ENCODE peak calls at places on chromosomes 2 and 18, in eight cellular contexts. S is adrenal gland, C is tibial nerve, O is IMR-90, F is breast epithelium, H is spleen, M is gastrocnemius medialis, E is esophagus squamous epithelium. J is an unnamed sample.

GRCh38 chr18:42045346-42045745 is 90.3 kb downstream of the PIK3C3 start:
- DNase-seq in S (no peak), C (no peak), O (peak), F (no peak), H (no peak), M (no peak), E (no peak), J (no peak)

GRCh38 chr2:239522002-239522739 is 121.4 kb upstream of the HDAC4 start:
- DNase-seq in S (no peak), C (no peak), O (no peak), F (no peak), H (peak), M (peak), E (no peak), J (no peak)

GRCh38 chr2:17930773-17931172 is 52.3 kb downstream of the KCNS3 start:
- DNase-seq in S (no peak), C (no peak), O (no peak), F (no peak), H (no peak), M (peak), E (no peak), J (no peak)

GRCh38 chr2:16257001-16257724 is 316.8 kb downstream of the MYCN start:
- DNase-seq in S (no peak), C (no peak), O (no peak), F (no peak), H (no peak), M (no peak), E (no peak), J (no peak)

GRCh38 chr2:144583741-144584453 is 64.0 kb upstream of the ZEB2 start:
- DNase-seq in S (peak), C (no peak), O (peak), F (no peak), H (no peak), M (no peak), E (no peak), J (no peak)

GRCh38 chr18:76518543-76519155 is 23.6 kb upstream of the ZNF516 start:
- DNase-seq in S (peak), C (peak), O (peak), F (no peak), H (peak), M (no peak), E (no peak), J (no peak)

GRCh38 chr18:38932752-38933151 is 1367.2 kb upstream of the CELF4 start:
- DNase-seq in S (no peak), C (no peak), O (no peak), F (no peak), H (no peak), M (no peak), E (no peak), J (no peak)

GRCh38 chr2:158772306-158773078 is 22.6 kb upstream of the DAPL1 start:
- DNase-seq in S (no peak), C (no peak), O (no peak), F (no peak), H (no peak), M (peak), E (no peak), J (no peak)

GRCh38 chr2:224046752-224047151 is 7.7 kb upstream of the SERPINE2 start:
- DNase-seq in S (no peak), C (no peak), O (peak), F (no peak), H (no peak), M (no peak), E (no peak), J (no peak)

GRCh38 chr2:119486886-119487285 is 37.4 kb downstream of the SCTR start:
- DNase-seq in S (no peak), C (no peak), O (peak), F (no peak), H (no peak), M (no peak), E (no peak), J (no peak)

DNA sequence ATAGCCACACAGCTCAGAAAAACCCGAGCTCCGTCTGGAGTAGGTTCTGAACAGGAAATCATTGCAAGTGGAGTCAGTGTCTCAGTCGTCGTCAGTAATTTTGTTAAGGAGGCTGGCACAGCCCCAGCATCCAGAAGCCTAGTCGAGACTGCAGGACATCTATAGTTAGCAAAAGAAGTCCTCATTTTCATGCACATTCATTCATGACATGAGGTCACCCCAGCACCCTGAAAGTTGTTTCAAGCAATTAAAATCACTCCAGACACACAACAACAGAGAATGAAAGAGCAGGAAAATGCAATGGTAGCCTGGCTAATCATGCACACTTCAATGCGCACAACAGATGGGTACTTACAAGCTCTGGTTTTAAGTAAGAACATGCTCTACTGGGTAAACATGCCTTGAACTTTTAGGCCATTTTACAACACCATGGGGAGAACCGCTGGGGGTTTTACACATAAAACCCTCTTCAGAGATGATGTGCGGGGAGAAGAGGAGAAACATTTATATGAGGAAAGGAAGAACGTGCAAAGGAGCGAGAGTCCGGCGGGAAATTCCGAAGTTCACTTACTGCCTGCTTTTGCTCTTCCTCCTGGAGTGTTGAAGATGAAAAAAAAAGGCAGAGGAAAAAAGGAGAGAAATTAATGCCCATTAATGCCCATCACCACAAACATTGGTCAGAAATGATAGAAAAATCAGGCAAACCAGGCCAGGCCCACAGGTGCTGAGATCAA is 77.4 kb upstream of the DNMT3A start:
- DNase-seq in S (no peak), C (no peak), O (no peak), F (no peak), H (no peak), M (no peak), E (no peak), J (no peak)
- TF ChIP-seq POLR2A in S (no peak), C (no peak), O (no peak), F (no peak), H (no peak), M (no peak), E (no peak), J (no peak)

GRCh38 chr2:26948800-26949199 is 21.6 kb upstream of the MAPRE3 start:
- DNase-seq in S (no peak), C (no peak), O (no peak), F (no peak), H (no peak), M (no peak), E (no peak), J (no peak)

GRCh38 chr2:26942543-26943295 is 27.7 kb upstream of the MAPRE3 start:
- DNase-seq in S (peak), C (peak), O (peak), F (peak), H (peak), M (peak), E (no peak), J (peak)

GRCh38 chr2:26951246-26951645 is 19.2 kb upstream of the MAPRE3 start:
- DNase-seq in S (no peak), C (no peak), O (no peak), F (no peak), H (no peak), M (no peak), E (no peak), J (no peak)

GRCh38 chr2:26945991-26946750 is 24.3 kb upstream of the MAPRE3 start:
- DNase-seq in S (no peak), C (no peak), O (no peak), F (no peak), H (no peak), M (no peak), E (no peak), J (no peak)

GRCh38 chr2:26946841-26947784 is 23.3 kb upstream of the MAPRE3 start:
- DNase-seq in S (peak), C (peak), O (peak), F (no peak), H (no peak), M (no peak), E (no peak), J (no peak)
- H3K27ac ChIP-seq in S (no peak), C (no peak), O (no peak), F (no peak), H (peak), M (no peak), E (no peak), J (no peak)

GRCh38 chr2:86143307-86143706 is 37.3 kb downstream of the PTCD3 start:
- DNase-seq in S (no peak), C (no peak), O (no peak), F (no peak), H (no peak), M (no peak), E (no peak), J (no peak)

GRCh38 chr2:86139981-86140380 is 33.9 kb downstream of the PTCD3 start:
- DNase-seq in S (no peak), C (no peak), O (no peak), F (no peak), H (no peak), M (no peak), E (no peak), J (no peak)

GRCh38 chr2:86142737-86143257 is 36.8 kb downstream of the PTCD3 start:
- DNase-seq in S (no peak), C (no peak), O (no peak), F (no peak), H (no peak), M (no peak), E (no peak), J (no peak)

GRCh38 chr2:86138736-86139625 is 32.9 kb downstream of the PTCD3 start:
- DNase-seq in S (no peak), C (no peak), O (no peak), F (no peak), H (no peak), M (no peak), E (no peak), J (no peak)

DNA sequence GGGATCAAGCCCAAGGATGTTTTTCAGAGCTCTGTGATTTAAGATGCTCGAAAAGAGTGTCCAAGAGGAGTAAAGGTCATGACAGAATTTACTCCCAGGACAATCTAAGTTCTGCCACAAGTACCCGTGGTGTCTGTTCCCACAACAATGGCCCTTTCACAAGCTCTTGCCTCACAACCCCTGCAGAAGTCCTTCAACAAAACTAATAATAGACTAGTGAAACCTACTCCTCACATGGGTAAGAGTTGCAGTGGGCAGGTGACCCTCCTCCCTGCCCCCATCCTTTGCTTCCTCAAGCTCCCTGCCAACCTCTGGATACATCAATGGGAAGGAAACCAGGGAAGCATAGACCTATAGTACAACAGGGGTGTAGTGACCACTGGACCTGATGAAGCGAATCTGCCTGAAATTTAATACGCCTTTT is 34.9 kb downstream of the PTCD3 start:
- DNase-seq in S (no peak), C (no peak), O (no peak), F (no peak), H (no peak), M (peak), E (no peak), J (no peak)
- TF ChIP-seq POLR2A in S (no peak), C (no peak), O (no peak), F (no peak), H (no peak), M (no peak), E (no peak), J (no peak)

DNA sequence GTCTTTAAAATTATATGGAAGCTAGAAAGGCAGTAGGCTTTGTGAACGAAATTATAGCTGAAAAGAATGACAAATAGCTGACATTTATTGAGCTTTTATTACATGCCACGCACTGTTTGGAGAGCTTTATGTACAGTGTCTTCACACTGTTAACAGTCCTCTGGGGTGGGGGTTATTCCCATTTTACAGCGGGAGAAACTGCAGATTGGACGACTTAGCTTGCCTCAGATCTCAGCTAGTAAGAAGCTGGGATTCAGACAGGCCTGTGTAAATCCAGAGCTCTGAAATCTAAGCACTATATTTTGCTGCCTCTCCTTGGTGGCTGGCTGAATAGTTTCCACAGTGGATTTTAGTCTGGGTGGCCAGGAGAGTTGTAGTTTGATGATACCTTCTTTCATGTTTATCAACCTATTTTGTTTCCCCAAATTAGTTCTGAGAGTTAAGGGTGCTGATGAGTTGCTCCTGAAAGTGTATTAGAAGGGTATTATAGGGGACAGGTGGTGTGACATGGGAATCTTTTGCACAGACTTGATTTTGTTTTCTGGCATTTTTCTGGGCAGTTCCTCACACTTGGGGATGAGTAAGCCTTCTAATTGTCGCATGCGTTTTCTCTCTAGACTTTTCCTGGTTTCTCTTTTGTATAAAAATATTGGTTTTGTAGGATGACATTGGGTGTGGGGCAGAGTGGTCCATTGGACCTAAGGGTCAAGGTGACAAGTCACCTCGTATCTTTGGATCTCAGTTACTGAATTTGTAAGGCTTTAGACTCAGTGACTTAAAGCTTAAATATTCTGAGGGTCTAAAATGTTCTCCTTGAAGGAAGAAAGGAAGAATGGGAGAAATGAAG is 1.5 kb downstream of the ACSL3 start:
- DNase-seq in S (peak), C (no peak), O (peak), F (no peak), H (no peak), M (no peak), E (no peak), J (no peak)
- H3K27ac ChIP-seq in S (peak), C (peak), O (peak), F (peak), H (peak), M (peak), E (peak), J (peak)

GRCh38 chr2:233406865-233407264 is 52.6 kb downstream of the DGKD start:
- DNase-seq in S (no peak), C (no peak), O (no peak), F (no peak), H (no peak), M (no peak), E (no peak), J (no peak)

GRCh38 chr2:233410191-233410760 is 56.0 kb downstream of the DGKD start:
- DNase-seq in S (no peak), C (no peak), O (no peak), F (no peak), H (no peak), M (no peak), E (no peak), J (no peak)

GRCh38 chr2:233411162-233411561 is 56.9 kb downstream of the DGKD start:
- DNase-seq in S (no peak), C (no peak), O (no peak), F (no peak), H (no peak), M (no peak), E (no peak), J (no peak)

GRCh38 chr2:233408366-233409285 is 54.3 kb downstream of the DGKD start:
- DNase-seq in S (no peak), C (no peak), O (no peak), F (no peak), H (no peak), M (no peak), E (no peak), J (no peak)

DNA sequence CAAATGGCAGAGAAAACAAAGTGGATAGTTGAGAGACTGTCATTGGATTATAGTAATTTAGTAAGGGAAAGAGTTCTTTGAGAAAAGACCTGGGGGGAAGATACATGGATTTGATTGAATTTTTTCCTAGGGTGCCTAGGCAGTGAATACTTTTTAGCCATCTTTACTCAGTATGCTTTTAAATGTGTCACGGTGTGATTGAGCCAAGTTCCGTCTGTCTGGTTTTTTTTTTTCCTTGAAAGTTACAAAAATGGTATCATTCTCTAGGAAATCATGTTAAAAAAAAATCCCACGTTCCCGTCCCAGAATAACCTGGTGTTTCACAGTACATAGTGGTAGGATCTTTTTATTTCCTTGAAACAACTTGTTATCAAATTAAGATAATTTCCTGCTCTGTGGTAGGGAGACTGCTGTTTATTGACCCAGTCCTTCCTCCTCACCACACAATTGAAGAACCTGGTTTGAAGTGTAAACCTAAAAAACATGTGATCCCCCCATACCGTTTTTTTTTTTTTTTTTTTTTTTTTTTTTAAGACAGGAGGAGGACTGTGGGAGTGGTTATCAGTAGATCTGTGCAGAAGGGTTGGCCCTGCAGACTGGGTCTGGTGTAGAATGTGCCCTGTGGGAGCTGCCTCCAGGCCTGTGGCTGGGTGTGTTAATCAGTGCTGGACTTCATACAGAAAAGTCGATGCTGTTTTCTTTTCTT is 55.1 kb downstream of the DGKD start:
- DNase-seq in S (no peak), C (no peak), O (no peak), F (no peak), H (no peak), M (no peak), E (no peak), J (no peak)
- TF ChIP-seq POLR2A in S (no peak), C (no peak), O (no peak), F (no peak), H (no peak), M (no peak), E (no peak), J (no peak)